ENCODE peak calls at places on chromosomes 3 and 15, in nine cellular contexts. Q is HepG2, S is hepatocyte, F is H1, M is mammary epithelial cell, R is IMR-90, B is keratinocyte, T is HCT116, G is OCI-LY7. X is an unnamed sample.

GRCh38 chr3:61250784-61251173 is 473 bp downstream of the FHIT start:
- DNase-seq in R (no peak), S (peak; percentile 32), B (peak; percentile 23), G (peak; percentile 43), F (no peak), Q (peak; percentile 38), T (peak; percentile 34), M (peak; percentile 39), X (no peak)

GRCh38 chr15:86336051-86336788 is 256.5 kb downstream of the AGBL1 start:
- DNase-seq in T (no peak), S (no peak), G (no peak), Q (no peak), F (no peak), M (peak; percentile 100), B (peak; percentile 96), R (no peak), X (peak; percentile 50)

GRCh38 chr15:87792250-87793030 is 464.1 kb downstream of the NTRK3 start:
- DNase-seq in R (peak; percentile 39), T (no peak), F (no peak), M (no peak), G (no peak), Q (no peak), B (no peak), S (no peak), X (peak; percentile 19)

GRCh38 chr15:29556385-29556784 is 265.9 kb downstream of the TJP1 start:
- DNase-seq in B (no peak), M (no peak), G (no peak), T (no peak), F (no peak), S (no peak), R (no peak), Q (no peak), X (no peak)

GRCh38 chr15:69609176-69609575 is 156.6 kb downstream of the RPLP1 start:
- DNase-seq in F (no peak), R (peak; percentile 42), Q (no peak), M (peak; percentile 56), G (no peak), T (no peak), B (no peak), S (no peak), X (peak; percentile 40)

GRCh38 chr3:115836944-115837343 is 213.6 kb downstream of the GAP43 start:
- DNase-seq in R (peak; percentile 34), B (no peak), F (no peak), T (peak; percentile 28), M (no peak), G (peak; percentile 34), S (no peak), Q (no peak), X (peak; percentile 16)

GRCh38 chr3:175383366-175383765 is 524.2 kb downstream of the NAALADL2 start:
- DNase-seq in G (no peak), Q (no peak), F (no peak), B (no peak), S (no peak), R (peak; percentile 7), M (no peak), T (no peak), X (no peak)

GRCh38 chr3:38519000-38519399 is 22.9 kb downstream of the EXOG start:
- DNase-seq in Q (no peak), G (no peak), B (no peak), S (no peak), M (peak; percentile 37), T (no peak), F (no peak), R (peak; percentile 77), X (no peak)

GRCh38 chr3:151468284-151468917 is 7.5 kb upstream of the IGSF10 start:
- DNase-seq in B (no peak), Q (peak; percentile 63), R (peak; percentile 62), F (peak; percentile 36), G (peak; percentile 60), T (peak; percentile 73), S (peak; percentile 82), M (peak; percentile 35), X (peak; percentile 69)

GRCh38 chr15:47812436-47813109 is 95.3 kb downstream of the SEMA6D start:
- DNase-seq in R (peak; percentile 2), Q (peak; percentile 11), T (no peak), B (peak; percentile 85), F (no peak), M (peak; percentile 72), G (no peak), S (peak; percentile 32), X (peak; percentile 46)

GRCh38 chr3:76026379-76026778 is 241.0 kb upstream of the ZNF717 start:
- DNase-seq in M (no peak), G (no peak), Q (no peak), R (peak; percentile 59), S (no peak), T (no peak), F (no peak), B (no peak), X (no peak)

GRCh38 chr3:114331710-114332109 is 37.9 kb downstream of the TIGIT start:
- DNase-seq in S (no peak), M (no peak), T (no peak), R (no peak), F (no peak), B (no peak), G (no peak), Q (no peak), X (no peak)

GRCh38 chr3:114336122-114336697 is 42.4 kb downstream of the TIGIT start:
- DNase-seq in R (peak; percentile 18), B (no peak), T (no peak), G (peak; percentile 9), S (no peak), F (no peak), Q (no peak), M (no peak), X (no peak)

GRCh38 chr3:114333180-114333922 is 39.5 kb downstream of the TIGIT start:
- DNase-seq in G (no peak), Q (no peak), S (no peak), B (no peak), T (no peak), F (no peak), M (no peak), R (no peak), X (no peak)

GRCh38 chr3:114332342-114333179 is 38.7 kb downstream of the TIGIT start:
- DNase-seq in S (no peak), G (peak; percentile 26), F (no peak), R (no peak), B (no peak), Q (no peak), T (no peak), M (no peak), X (no peak)

DNA sequence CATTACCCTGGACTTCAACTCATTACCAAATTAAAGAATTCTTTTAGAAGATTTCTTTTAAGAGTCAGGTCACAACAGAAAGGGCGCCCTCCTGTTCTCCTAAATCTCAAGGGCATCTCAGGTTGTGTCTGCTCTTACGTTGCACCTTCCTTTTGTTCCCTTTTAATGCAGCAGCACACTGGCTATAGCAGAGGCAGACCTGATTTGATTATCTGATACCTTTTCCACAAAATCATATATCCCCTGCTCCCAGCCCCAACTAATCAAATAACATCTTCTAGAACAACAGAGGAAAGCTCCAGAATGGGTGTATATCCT is 40.1 kb downstream of the TIGIT start:
- DNase-seq in G (no peak), Q (no peak), M (no peak), S (no peak), B (no peak), T (no peak), R (no peak), F (no peak), X (no peak)
- H2AFZ ChIP-seq in G (no peak overlapping the region), Q (no peak overlapping the region), M (no peak overlapping the region), S (no peak overlapping the region), B (no peak overlapping the region), T (no peak overlapping the region), R (no peak overlapping the region), F (peak overlapping the region; percentile 36), X (no peak overlapping the region)

GRCh38 chr3:27349832-27350231 is 19.4 kb downstream of the NEK10 start:
- DNase-seq in M (peak; percentile 75), T (no peak), B (no peak), S (no peak), Q (no peak), F (no peak), R (no peak), G (no peak), X (no peak)
- H2AFZ ChIP-seq in M (peak overlapping the region; percentile 89), T (no peak overlapping the region), B (peak overlapping the region; percentile 98), S (no peak overlapping the region), Q (no peak overlapping the region), F (peak overlapping the region; percentile 25), R (no peak overlapping the region), G (no peak overlapping the region), X (no peak overlapping the region)

GRCh38 chr3:50278868-50279224 is at the start of gene LSMEM2:
- DNase-seq in T (no peak), M (no peak), Q (no peak), G (no peak), S (no peak), F (no peak), R (no peak), B (no peak), X (no peak)

GRCh38 chr3:50275996-50276761 is 2.7 kb upstream of the LSMEM2 start:
- DNase-seq in G (no peak), T (no peak), S (no peak), M (no peak), R (no peak), B (no peak), Q (no peak), F (no peak), X (no peak)

GRCh38 chr3:50276762-50277101 is 2.2 kb upstream of the LSMEM2 start:
- DNase-seq in G (no peak), F (no peak), T (no peak), B (no peak), M (no peak), S (no peak), Q (no peak), R (no peak), X (no peak)

GRCh38 chr3:50278106-50278867 is 600 bp upstream of the LSMEM2 start:
- DNase-seq in F (no peak), T (no peak), R (no peak), M (no peak), G (no peak), Q (no peak), S (no peak), B (no peak), X (no peak)

DNA sequence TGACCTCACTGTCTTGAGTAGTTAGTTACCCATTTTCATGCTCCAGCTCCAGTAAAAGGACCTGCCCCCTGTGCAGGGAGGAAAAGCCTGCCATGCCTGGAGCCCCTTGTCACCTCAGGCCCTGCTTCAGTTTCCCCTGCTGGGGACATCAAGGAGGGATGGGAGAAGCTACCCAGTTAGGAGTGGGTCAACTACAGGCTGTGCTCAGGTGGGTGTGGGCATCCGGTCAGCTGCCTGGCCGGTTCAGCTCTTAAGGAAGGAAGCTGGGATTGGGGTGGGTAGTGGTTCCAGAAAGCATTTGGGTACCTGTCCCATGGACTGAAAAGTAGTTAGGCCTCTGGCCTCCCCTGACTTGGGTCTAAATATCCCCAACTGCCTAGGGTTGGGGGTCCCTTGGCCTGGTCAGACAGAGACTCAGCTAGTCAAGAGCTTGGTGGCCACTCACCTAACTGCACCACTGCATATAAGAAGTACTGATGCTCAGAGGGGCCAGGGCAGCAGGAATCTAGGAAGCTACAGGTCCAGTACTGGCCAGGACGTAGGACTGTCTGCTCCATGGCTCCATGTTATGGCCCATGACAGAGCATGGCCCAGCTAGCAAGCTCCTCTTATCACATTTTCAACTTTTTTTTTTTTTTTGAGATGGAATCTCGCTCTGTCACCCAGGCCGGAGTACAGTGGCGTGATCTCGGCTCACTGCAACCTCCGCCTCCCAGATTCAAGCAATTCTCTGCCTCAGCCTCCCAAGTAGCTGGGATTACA is 549 bp downstream of the LSMEM2 start:
- DNase-seq in R (no peak), F (no peak), Q (no peak), M (no peak), G (no peak), B (no peak), S (no peak), T (no peak), X (no peak)
- H2AFZ ChIP-seq in R (no peak overlapping the region), F (no peak overlapping the region), Q (no peak overlapping the region), M (no peak overlapping the region), G (no peak overlapping the region), B (no peak overlapping the region), S (no peak overlapping the region), T (no peak overlapping the region), X (no peak overlapping the region)

GRCh38 chr3:23791678-23792077 is 14.1 kb upstream of the UBE2E1 start:
- DNase-seq in B (no peak), R (no peak), T (no peak), M (no peak), G (no peak), S (no peak), F (no peak), Q (no peak), X (no peak)
- H2AFZ ChIP-seq in B (no peak overlapping the region), R (no peak overlapping the region), T (no peak overlapping the region), M (no peak overlapping the region), G (no peak overlapping the region), S (no peak overlapping the region), F (no peak overlapping the region), Q (no peak overlapping the region), X (no peak overlapping the region)